ENCODE peak calls at places on chromosomes 1 and 21, in four cellular contexts. H is hepatocyte, D is neural progenitor cell, J is GM23248. U is an unnamed sample.

GRCh38 chr1:116496380-116496779 is 74.4 kb downstream of the CD58 start:
- DNase-seq in J (peak; percentile 48), D (no peak), H (peak; percentile 34), U (peak; percentile 55)

GRCh38 chr1:29706936-29707335 is 470.6 kb downstream of the PTPRU start:
- DNase-seq in J (peak; percentile 77), H (peak; percentile 72), D (peak; percentile 92), U (peak; percentile 94)

GRCh38 chr1:168085401-168085872 is 51.3 kb downstream of the GPR161 start:
- DNase-seq in D (no peak), J (no peak), H (no peak), U (no peak)

GRCh38 chr21:34052171-34052570 is 21.2 kb upstream of the MRPS6 start:
- DNase-seq in D (no peak), H (no peak), J (no peak), U (no peak)

GRCh38 chr1:213326666-213327317 is 275.8 kb downstream of the RPS6KC1 start:
- DNase-seq in D (no peak), H (no peak), J (peak; percentile 69), U (peak; percentile 31)

GRCh38 chr1:231594749-231595148 is 31.8 kb upstream of the DISC1 start:
- DNase-seq in D (no peak), H (no peak), J (no peak), U (no peak)

GRCh38 chr1:20883766-20884165 is 96.7 kb upstream of the HP1BP3 start:
- DNase-seq in H (no peak), D (no peak), J (peak; percentile 26), U (no peak)

GRCh38 chr1:244241438-244241837 is 190.4 kb downstream of the ZBTB18 start:
- DNase-seq in H (no peak), D (no peak), J (no peak), U (no peak)

GRCh38 chr1:58786927-58787245 is 3.0 kb upstream of the JUN start:
- DNase-seq in H (no peak), J (no peak), D (no peak), U (no peak)

GRCh38 chr1:17777330-17777729 is 22.2 kb downstream of the ACTL8 start:
- DNase-seq in D (no peak), H (no peak), J (no peak), U (no peak)
- TF ChIP-seq EZH2 in D (no peak), H (no peak), J (no peak), U (no peak)

DNA sequence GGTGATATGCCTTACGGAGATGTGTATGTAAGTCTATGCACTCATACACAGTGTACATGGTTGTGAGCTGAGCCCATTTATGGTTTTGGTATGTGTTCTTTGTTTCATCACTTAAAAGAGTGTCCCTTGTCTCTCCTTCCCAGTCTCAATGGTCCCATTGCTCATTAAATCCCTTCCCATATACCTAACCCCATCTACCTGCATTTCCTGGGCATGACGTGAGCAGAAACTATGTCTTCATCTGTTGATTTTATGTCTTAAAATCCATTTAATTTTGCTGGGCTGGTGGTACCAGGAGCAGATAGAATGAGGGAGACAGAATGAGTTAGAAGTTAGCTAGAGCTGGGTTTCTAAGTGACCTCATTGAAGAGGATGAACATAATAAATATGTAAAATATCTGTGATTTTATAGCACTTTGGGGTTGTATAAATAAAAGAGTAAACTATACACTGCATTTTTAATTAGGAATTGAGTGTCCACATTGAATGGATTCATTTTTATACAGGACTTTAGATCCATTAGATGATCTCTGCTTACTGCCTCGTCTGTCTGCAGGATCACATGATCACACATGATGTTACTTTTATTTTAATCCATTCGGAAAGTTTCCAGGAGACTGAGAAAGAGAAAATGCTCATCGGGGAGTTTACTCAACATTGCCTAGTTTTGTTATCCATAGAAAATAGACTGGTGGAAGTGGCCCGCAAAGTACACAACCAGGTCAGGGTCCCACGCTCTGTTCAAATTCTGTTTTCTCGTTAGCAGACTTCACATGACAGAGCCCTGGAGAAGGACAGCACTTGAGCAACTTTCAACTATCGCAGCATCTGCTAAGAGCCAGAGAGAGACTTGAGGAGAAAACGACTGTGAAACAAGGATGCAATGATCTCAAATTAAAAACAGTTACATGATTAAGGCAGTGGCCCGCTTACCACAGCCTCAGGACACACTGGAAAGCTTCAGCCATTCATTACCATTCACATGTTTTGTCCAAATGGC is 44.5 kb downstream of the ADAMTS1 start:
- DNase-seq in H (no peak), J (peak; percentile 69), D (no peak), U (no peak)
- TF ChIP-seq EZH2 in H (no peak), J (no peak), D (no peak), U (no peak)

GRCh38 chr1:84174051-84174556 is 30.0 kb downstream of the PRKACB start:
- DNase-seq in H (peak; percentile 22), J (peak; percentile 46), D (no peak), U (peak; percentile 46)
- TF ChIP-seq EZH2 in H (no peak), J (no peak), D (no peak), U (no peak)

GRCh38 chr1:40317394-40318074 is 448 bp upstream of the COL9A2 start:
- DNase-seq in J (no peak), H (no peak), D (peak; percentile 16), U (no peak)

GRCh38 chr1:40315239-40315794 is 1.8 kb downstream of the COL9A2 start:
- DNase-seq in J (peak; percentile 88), H (peak; percentile 91), D (peak; percentile 94), U (peak; percentile 92)

GRCh38 chr1:40316595-40317393 is at the start of gene COL9A2:
- DNase-seq in H (peak; percentile 73), J (peak; percentile 60), D (peak; percentile 64), U (peak; percentile 57)

GRCh38 chr1:40314721-40315238 is 2.3 kb downstream of the COL9A2 start:
- DNase-seq in H (no peak), D (peak; percentile 81), J (no peak), U (no peak)

DNA sequence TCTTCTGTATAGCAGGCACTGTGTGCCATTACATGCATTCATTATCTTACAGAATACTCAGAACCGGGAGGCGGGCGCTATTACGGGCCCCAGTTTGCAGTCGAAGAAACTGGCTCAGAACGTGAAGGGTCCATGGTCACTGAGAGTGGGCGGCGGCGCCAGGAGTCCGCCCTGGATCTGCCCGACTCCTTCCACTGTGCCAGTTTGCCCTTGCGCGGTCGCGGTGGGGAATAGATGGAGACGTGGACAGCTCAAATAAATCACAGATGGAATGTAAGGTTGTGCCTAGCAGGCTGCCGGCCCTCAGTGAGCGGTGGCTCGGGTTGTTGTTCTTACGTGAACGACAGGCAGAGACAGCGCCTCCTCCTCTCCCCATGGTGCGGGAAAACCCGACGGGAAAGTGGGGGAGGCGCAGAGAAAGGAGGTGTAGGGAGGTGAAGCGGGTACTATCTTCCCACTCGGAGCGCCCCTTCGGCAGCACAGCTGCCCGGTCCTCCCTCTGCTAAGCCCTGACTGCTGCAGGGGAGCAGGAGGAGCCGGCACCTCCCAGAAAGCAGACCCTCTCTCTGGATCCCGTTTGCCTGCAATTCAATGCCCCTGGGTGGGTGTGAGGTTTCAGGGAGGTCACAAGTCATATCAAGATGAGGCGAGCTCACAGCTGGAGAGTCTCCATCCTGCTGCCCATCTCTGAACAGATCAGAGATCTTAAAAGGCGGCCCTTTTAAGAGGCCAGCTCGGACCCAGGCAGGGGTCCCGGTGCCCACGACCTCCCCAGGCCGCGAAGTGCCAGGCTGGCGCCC is 1.1 kb downstream of the COL9A2 start:
- DNase-seq in J (peak; percentile 35), H (peak; percentile 49), D (peak; percentile 58), U (peak; percentile 60)
- TF ChIP-seq EZH2 in J (peak; percentile 96), H (no peak), D (peak; percentile 91), U (no peak)

DNA sequence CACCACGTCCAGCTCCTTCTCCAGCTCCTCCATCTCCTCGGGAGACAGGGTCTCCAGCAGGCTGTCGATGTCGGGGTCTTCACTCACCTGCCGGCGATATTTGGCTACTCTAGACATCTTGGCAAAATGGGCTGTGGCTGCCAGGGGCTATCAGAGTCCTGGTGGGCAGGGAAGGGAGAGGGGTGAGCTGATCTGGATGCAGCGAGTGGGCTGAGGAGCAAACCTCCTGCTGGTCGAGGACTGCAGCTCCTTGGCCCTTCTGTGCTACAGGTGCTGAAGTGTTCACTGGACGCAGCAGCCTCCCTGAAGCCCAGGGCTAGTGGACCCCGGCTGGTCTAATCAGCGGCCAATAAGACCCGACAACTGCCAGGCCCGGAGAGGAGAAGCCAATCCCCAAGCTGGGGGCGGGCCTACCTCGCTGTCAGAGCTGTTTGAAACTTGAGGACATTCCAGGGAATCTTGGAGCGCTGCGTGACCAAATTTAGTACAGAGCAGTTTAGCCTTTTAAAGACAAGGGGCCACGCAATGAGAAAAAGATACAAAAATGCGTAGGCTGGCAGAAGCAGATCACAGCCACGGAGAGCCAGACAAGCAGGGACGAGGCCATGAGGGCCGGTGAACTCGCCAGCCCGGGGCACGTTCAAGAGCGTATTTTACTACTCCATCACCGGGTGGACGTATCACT is at the start of gene LMOD1:
- DNase-seq in H (peak; percentile 90), J (peak; percentile 91), D (peak; percentile 95), U (peak; percentile 73)
- TF ChIP-seq EZH2 in H (no peak), J (no peak), D (peak; percentile 44), U (no peak)